ENCODE peak calls at places on chromosome 16, in seven cellular contexts. One of them, this sample, is unnamed.

GRCh38 chr16:38941-39892 is 14.2 kb downstream of the POLR3K start:
- DNase-seq in fibroblast of the aortic adventitia: no peak
- DNase-seq in AG08395: no peak
- DNase-seq in effector memory CD4-positive, alpha-beta T cell: peak
- DNase-seq in progenitor cell of endocrine pancreas: no peak
- DNase-seq in effector CD4-positive, alpha-beta T cell: peak
- DNase-seq in CD8-positive, alpha-beta memory T cell: peak
- DNase-seq in this sample: peak

GRCh38 chr16:31455601-31456314 is 3.5 kb upstream of the ARMC5 start:
- DNase-seq in AG08395: no peak
- DNase-seq in CD8-positive, alpha-beta memory T cell: no peak
- DNase-seq in progenitor cell of endocrine pancreas: no peak
- DNase-seq in fibroblast of the aortic adventitia: no peak
- DNase-seq in effector CD4-positive, alpha-beta T cell: no peak
- DNase-seq in effector memory CD4-positive, alpha-beta T cell: no peak
- DNase-seq in this sample: no peak

GRCh38 chr16:48608452-48608851 is 1.5 kb downstream of the N4BP1 start:
- DNase-seq in progenitor cell of endocrine pancreas: no peak
- DNase-seq in CD8-positive, alpha-beta memory T cell: peak
- DNase-seq in AG08395: no peak
- DNase-seq in effector memory CD4-positive, alpha-beta T cell: no peak
- DNase-seq in fibroblast of the aortic adventitia: no peak
- DNase-seq in effector CD4-positive, alpha-beta T cell: peak
- DNase-seq in this sample: peak

GRCh38 chr16:54620197-54620596 is 310.5 kb upstream of the IRX5 start:
- DNase-seq in effector memory CD4-positive, alpha-beta T cell: no peak
- DNase-seq in effector CD4-positive, alpha-beta T cell: no peak
- DNase-seq in fibroblast of the aortic adventitia: no peak
- DNase-seq in CD8-positive, alpha-beta memory T cell: no peak
- DNase-seq in AG08395: no peak
- DNase-seq in progenitor cell of endocrine pancreas: no peak
- DNase-seq in this sample: no peak

GRCh38 chr16:68339214-68339613 is 28.4 kb downstream of the PRMT7 start:
- DNase-seq in progenitor cell of endocrine pancreas: no peak
- DNase-seq in CD8-positive, alpha-beta memory T cell: no peak
- DNase-seq in effector CD4-positive, alpha-beta T cell: no peak
- DNase-seq in AG08395: no peak
- DNase-seq in effector memory CD4-positive, alpha-beta T cell: no peak
- DNase-seq in fibroblast of the aortic adventitia: no peak
- DNase-seq in this sample: no peak

GRCh38 chr16:24118126-24118821 is 137.9 kb upstream of the CACNG3 start:
- DNase-seq in CD8-positive, alpha-beta memory T cell: no peak
- DNase-seq in fibroblast of the aortic adventitia: no peak
- DNase-seq in progenitor cell of endocrine pancreas: no peak
- DNase-seq in AG08395: no peak
- DNase-seq in effector CD4-positive, alpha-beta T cell: no peak
- DNase-seq in effector memory CD4-positive, alpha-beta T cell: no peak
- DNase-seq in this sample: no peak

GRCh38 chr16:81521141-81521626 is 76.6 kb downstream of the CMIP start:
- DNase-seq in progenitor cell of endocrine pancreas: no peak
- DNase-seq in fibroblast of the aortic adventitia: no peak
- DNase-seq in AG08395: no peak
- DNase-seq in CD8-positive, alpha-beta memory T cell: peak
- DNase-seq in effector CD4-positive, alpha-beta T cell: peak
- DNase-seq in effector memory CD4-positive, alpha-beta T cell: peak
- DNase-seq in this sample: peak

GRCh38 chr16:2520784-2521577 is 810 bp downstream of the AMDHD2 start:
- DNase-seq in progenitor cell of endocrine pancreas: no peak
- DNase-seq in fibroblast of the aortic adventitia: no peak
- DNase-seq in AG08395: no peak
- DNase-seq in CD8-positive, alpha-beta memory T cell: peak
- DNase-seq in effector CD4-positive, alpha-beta T cell: peak
- DNase-seq in effector memory CD4-positive, alpha-beta T cell: peak
- DNase-seq in this sample: peak

GRCh38 chr16:70158261-70158939 is 15.2 kb upstream of the CLEC18C start:
- DNase-seq in progenitor cell of endocrine pancreas: no peak
- DNase-seq in effector memory CD4-positive, alpha-beta T cell: no peak
- DNase-seq in CD8-positive, alpha-beta memory T cell: no peak
- DNase-seq in fibroblast of the aortic adventitia: no peak
- DNase-seq in AG08395: peak
- DNase-seq in effector CD4-positive, alpha-beta T cell: no peak
- DNase-seq in this sample: no peak

GRCh38 chr16:25110392-25110947 is 1.1 kb upstream of the LCMT1 start:
- DNase-seq in effector CD4-positive, alpha-beta T cell: no peak
- DNase-seq in effector memory CD4-positive, alpha-beta T cell: no peak
- DNase-seq in AG08395: no peak
- DNase-seq in progenitor cell of endocrine pancreas: no peak
- DNase-seq in fibroblast of the aortic adventitia: no peak
- DNase-seq in CD8-positive, alpha-beta memory T cell: no peak
- DNase-seq in this sample: no peak

GRCh38 chr16:66275795-66276428 is 90.6 kb upstream of the CDH5 start:
- DNase-seq in effector CD4-positive, alpha-beta T cell: no peak
- DNase-seq in CD8-positive, alpha-beta memory T cell: no peak
- DNase-seq in progenitor cell of endocrine pancreas: peak
- DNase-seq in AG08395: peak
- DNase-seq in fibroblast of the aortic adventitia: peak
- DNase-seq in effector memory CD4-positive, alpha-beta T cell: no peak
- DNase-seq in this sample: no peak

GRCh38 chr16:85151603-85152413 is 39.5 kb upstream of the CIBAR2 start:
- DNase-seq in CD8-positive, alpha-beta memory T cell: no peak
- DNase-seq in effector memory CD4-positive, alpha-beta T cell: no peak
- DNase-seq in progenitor cell of endocrine pancreas: no peak
- DNase-seq in fibroblast of the aortic adventitia: peak
- DNase-seq in AG08395: peak
- DNase-seq in effector CD4-positive, alpha-beta T cell: no peak
- DNase-seq in this sample: no peak

GRCh38 chr16:23608194-23608593 is 12.1 kb upstream of the NDUFAB1 start:
- DNase-seq in effector CD4-positive, alpha-beta T cell: no peak
- DNase-seq in fibroblast of the aortic adventitia: peak
- DNase-seq in CD8-positive, alpha-beta memory T cell: no peak
- DNase-seq in progenitor cell of endocrine pancreas: no peak
- DNase-seq in AG08395: no peak
- DNase-seq in effector memory CD4-positive, alpha-beta T cell: no peak
- DNase-seq in this sample: no peak

GRCh38 chr16:2966803-2967184 is 2.4 kb upstream of the PAQR4 start:
- DNase-seq in effector memory CD4-positive, alpha-beta T cell: no peak
- DNase-seq in CD8-positive, alpha-beta memory T cell: no peak
- DNase-seq in progenitor cell of endocrine pancreas: no peak
- DNase-seq in fibroblast of the aortic adventitia: no peak
- DNase-seq in effector CD4-positive, alpha-beta T cell: no peak
- DNase-seq in AG08395: no peak
- DNase-seq in this sample: no peak

GRCh38 chr16:57863434-57864160 is 61.3 kb upstream of the KIFC3 start:
- DNase-seq in AG08395: peak
- DNase-seq in CD8-positive, alpha-beta memory T cell: no peak
- DNase-seq in effector CD4-positive, alpha-beta T cell: no peak
- DNase-seq in progenitor cell of endocrine pancreas: no peak
- DNase-seq in effector memory CD4-positive, alpha-beta T cell: no peak
- DNase-seq in fibroblast of the aortic adventitia: peak
- DNase-seq in this sample: no peak

GRCh38 chr16:84357191-84357651 is 11.1 kb upstream of the ATP2C2 start:
- DNase-seq in CD8-positive, alpha-beta memory T cell: no peak
- DNase-seq in AG08395: no peak
- DNase-seq in effector memory CD4-positive, alpha-beta T cell: no peak
- DNase-seq in fibroblast of the aortic adventitia: no peak
- DNase-seq in progenitor cell of endocrine pancreas: no peak
- DNase-seq in effector CD4-positive, alpha-beta T cell: no peak
- DNase-seq in this sample: no peak

GRCh38 chr16:55390838-55391237 is 66.8 kb downstream of the IRX6 start:
- DNase-seq in progenitor cell of endocrine pancreas: no peak
- DNase-seq in effector CD4-positive, alpha-beta T cell: no peak
- DNase-seq in effector memory CD4-positive, alpha-beta T cell: no peak
- DNase-seq in CD8-positive, alpha-beta memory T cell: no peak
- DNase-seq in fibroblast of the aortic adventitia: no peak
- DNase-seq in AG08395: no peak
- DNase-seq in this sample: no peak

GRCh38 chr16:7158481-7158880 is 174.2 kb upstream of the RBFOX1 start:
- DNase-seq in fibroblast of the aortic adventitia: no peak
- DNase-seq in effector CD4-positive, alpha-beta T cell: no peak
- DNase-seq in progenitor cell of endocrine pancreas: no peak
- DNase-seq in CD8-positive, alpha-beta memory T cell: no peak
- DNase-seq in effector memory CD4-positive, alpha-beta T cell: no peak
- DNase-seq in AG08395: no peak
- DNase-seq in this sample: no peak

GRCh38 chr16:74922150-74923138 is 62.5 kb downstream of the WDR59 start:
- DNase-seq in effector CD4-positive, alpha-beta T cell: no peak
- DNase-seq in AG08395: no peak
- DNase-seq in effector memory CD4-positive, alpha-beta T cell: no peak
- DNase-seq in fibroblast of the aortic adventitia: peak
- DNase-seq in CD8-positive, alpha-beta memory T cell: no peak
- DNase-seq in progenitor cell of endocrine pancreas: no peak
- DNase-seq in this sample: no peak

GRCh38 chr16:67092227-67092626 is 17.5 kb upstream of the PHAF1 start:
- DNase-seq in AG08395: peak
- DNase-seq in fibroblast of the aortic adventitia: peak
- DNase-seq in progenitor cell of endocrine pancreas: no peak
- DNase-seq in effector memory CD4-positive, alpha-beta T cell: no peak
- DNase-seq in CD8-positive, alpha-beta memory T cell: no peak
- DNase-seq in effector CD4-positive, alpha-beta T cell: no peak
- DNase-seq in this sample: no peak

GRCh38 chr16:85819245-85819644 is 19.8 kb downstream of the COX4I1 start:
- DNase-seq in fibroblast of the aortic adventitia: peak
- DNase-seq in CD8-positive, alpha-beta memory T cell: peak
- DNase-seq in effector CD4-positive, alpha-beta T cell: peak
- DNase-seq in effector memory CD4-positive, alpha-beta T cell: peak
- DNase-seq in progenitor cell of endocrine pancreas: peak
- DNase-seq in AG08395: peak
- DNase-seq in this sample: peak

GRCh38 chr16:1426734-1427451 is 4.0 kb upstream of the PERCC1 start:
- DNase-seq in effector CD4-positive, alpha-beta T cell: no peak
- DNase-seq in AG08395: no peak
- DNase-seq in progenitor cell of endocrine pancreas: no peak
- DNase-seq in CD8-positive, alpha-beta memory T cell: no peak
- DNase-seq in fibroblast of the aortic adventitia: no peak
- DNase-seq in effector memory CD4-positive, alpha-beta T cell: no peak
- DNase-seq in this sample: no peak

GRCh38 chr16:51820176-51820575 is 669.1 kb upstream of the SALL1 start:
- DNase-seq in effector CD4-positive, alpha-beta T cell: no peak
- DNase-seq in effector memory CD4-positive, alpha-beta T cell: no peak
- DNase-seq in fibroblast of the aortic adventitia: no peak
- DNase-seq in CD8-positive, alpha-beta memory T cell: no peak
- DNase-seq in progenitor cell of endocrine pancreas: no peak
- DNase-seq in AG08395: no peak
- DNase-seq in this sample: no peak

GRCh38 chr16:20878682-20879147 is 21.4 kb downstream of the DCUN1D3 start:
- DNase-seq in fibroblast of the aortic adventitia: no peak
- DNase-seq in CD8-positive, alpha-beta memory T cell: no peak
- DNase-seq in effector memory CD4-positive, alpha-beta T cell: no peak
- DNase-seq in progenitor cell of endocrine pancreas: no peak
- DNase-seq in AG08395: no peak
- DNase-seq in effector CD4-positive, alpha-beta T cell: no peak
- DNase-seq in this sample: no peak

GRCh38 chr16:3364774-3365427 is 9.2 kb downstream of the OR2C1 start:
- DNase-seq in progenitor cell of endocrine pancreas: no peak
- DNase-seq in effector memory CD4-positive, alpha-beta T cell: peak
- DNase-seq in AG08395: peak
- DNase-seq in effector CD4-positive, alpha-beta T cell: peak
- DNase-seq in CD8-positive, alpha-beta memory T cell: peak
- DNase-seq in fibroblast of the aortic adventitia: peak
- DNase-seq in this sample: peak

GRCh38 chr16:25390761-25391160 is 133.1 kb upstream of the ZKSCAN2 start:
- DNase-seq in effector CD4-positive, alpha-beta T cell: no peak
- DNase-seq in fibroblast of the aortic adventitia: no peak
- DNase-seq in effector memory CD4-positive, alpha-beta T cell: no peak
- DNase-seq in CD8-positive, alpha-beta memory T cell: no peak
- DNase-seq in progenitor cell of endocrine pancreas: no peak
- DNase-seq in AG08395: no peak
- DNase-seq in this sample: no peak

GRCh38 chr16:2388875-2389433 is 40.3 kb upstream of the CCNF start:
- DNase-seq in effector CD4-positive, alpha-beta T cell: no peak
- DNase-seq in CD8-positive, alpha-beta memory T cell: no peak
- DNase-seq in AG08395: peak
- DNase-seq in fibroblast of the aortic adventitia: peak
- DNase-seq in progenitor cell of endocrine pancreas: no peak
- DNase-seq in effector memory CD4-positive, alpha-beta T cell: no peak
- DNase-seq in this sample: no peak

GRCh38 chr16:22232277-22233049 is 26.4 kb downstream of the EEF2K start:
- DNase-seq in CD8-positive, alpha-beta memory T cell: no peak
- DNase-seq in effector CD4-positive, alpha-beta T cell: no peak
- DNase-seq in progenitor cell of endocrine pancreas: no peak
- DNase-seq in AG08395: no peak
- DNase-seq in fibroblast of the aortic adventitia: no peak
- DNase-seq in effector memory CD4-positive, alpha-beta T cell: no peak
- DNase-seq in this sample: no peak

GRCh38 chr16:51839697-51840462 is 688.8 kb upstream of the SALL1 start:
- DNase-seq in effector CD4-positive, alpha-beta T cell: no peak
- DNase-seq in CD8-positive, alpha-beta memory T cell: no peak
- DNase-seq in progenitor cell of endocrine pancreas: no peak
- DNase-seq in effector memory CD4-positive, alpha-beta T cell: no peak
- DNase-seq in fibroblast of the aortic adventitia: no peak
- DNase-seq in AG08395: peak
- DNase-seq in this sample: no peak

GRCh38 chr16:23132921-23133532 is 16.2 kb downstream of the USP31 start:
- DNase-seq in CD8-positive, alpha-beta memory T cell: no peak
- DNase-seq in progenitor cell of endocrine pancreas: no peak
- DNase-seq in fibroblast of the aortic adventitia: peak
- DNase-seq in AG08395: peak
- DNase-seq in effector CD4-positive, alpha-beta T cell: no peak
- DNase-seq in effector memory CD4-positive, alpha-beta T cell: no peak
- DNase-seq in this sample: no peak